ENCODE peak calls at places on chromosomes 13 and 19, in six cellular contexts. W is neuronal stem cell, N is mesenchymal stem cell, C is H1, O is IMR-90, Y is trophoblast cell. H is an unnamed sample.

GRCh38 chr13:49908637-49909036 is 27.5 kb downstream of the SPRYD7 start:
- DNase-seq in Y (peak; percentile 33), W (no peak), C (no peak), N (no peak), O (no peak), H (peak; percentile 29)

GRCh38 chr13:43085545-43085944 is 62.2 kb downstream of the DNAJC15 start:
- DNase-seq in N (peak; percentile 52), W (no peak), C (no peak), Y (peak; percentile 56), O (peak; percentile 61), H (no peak)

GRCh38 chr19:1302534-1303239 is 17.0 kb downstream of the EFNA2 start:
- DNase-seq in N (no peak), C (no peak), O (no peak), Y (no peak), W (peak; percentile 70), H (no peak)

GRCh38 chr19:50493171-50493570 is 16.5 kb upstream of the GARIN5A start:
- DNase-seq in O (no peak), C (no peak), W (no peak), N (no peak), Y (no peak), H (no peak)

GRCh38 chr13:27450921-27451461 is 627 bp upstream of the MTIF3 start:
- DNase-seq in Y (peak; percentile 71), W (peak; percentile 5), O (peak; percentile 47), N (peak; percentile 76), C (no peak), H (no peak)

GRCh38 chr13:44755872-44756271 is 179.7 kb upstream of the TSC22D1 start:
- DNase-seq in C (no peak), W (no peak), N (peak; percentile 28), O (peak; percentile 56), Y (peak; percentile 32), H (no peak)

GRCh38 chr19:42433503-42434260 is 6.5 kb upstream of the LIPE start:
- DNase-seq in C (no peak), Y (peak; percentile 80), O (peak; percentile 14), W (peak; percentile 78), N (peak; percentile 50), H (peak; percentile 78)

GRCh38 chr13:30148171-30148754 is 159.1 kb downstream of the KATNAL1 start:
- DNase-seq in N (no peak), C (no peak), O (no peak), W (no peak), Y (no peak), H (no peak)

GRCh38 chr13:72599148-72599743 is 128.2 kb downstream of the MZT1 start:
- DNase-seq in W (no peak), N (no peak), C (no peak), O (no peak), Y (no peak), H (no peak)

GRCh38 chr19:4374451-4375163 is 25.7 kb downstream of the SH3GL1 start:
- DNase-seq in W (no peak), C (no peak), N (peak; percentile 91), Y (peak; percentile 94), O (peak; percentile 87), H (peak; percentile 59)

GRCh38 chr19:15280915-15281683 is 48.9 kb upstream of the EPHX3 start:
- DNase-seq in W (peak; percentile 81), N (peak; percentile 88), O (peak; percentile 89), Y (peak; percentile 99), C (no peak), H (no peak)

GRCh38 chr19:33207040-33207620 is 13.0 kb downstream of the LRP3 start:
- DNase-seq in C (no peak), N (no peak), Y (no peak), O (no peak), W (no peak), H (no peak)

GRCh38 chr13:28744091-28744536 is 25.3 kb upstream of the SLC46A3 start:
- DNase-seq in O (peak; percentile 80), Y (peak; percentile 88), W (no peak), C (no peak), N (peak; percentile 80), H (peak; percentile 58)

GRCh38 chr19:5298502-5298901 is 42.1 kb downstream of the PTPRS start:
- DNase-seq in N (no peak), W (no peak), O (no peak), C (no peak), Y (peak; percentile 36), H (no peak)

GRCh38 chr19:36837902-36838783 is at the start of gene ZNF790:
- DNase-seq in N (peak; percentile 96), C (no peak), O (peak; percentile 89), Y (peak; percentile 94), W (peak; percentile 90), H (peak; percentile 90)

GRCh38 chr19:14477417-14478112 is 2.4 kb upstream of the PTGER1 start:
- DNase-seq in N (no peak), W (no peak), Y (no peak), C (no peak), O (no peak), H (no peak)

GRCh38 chr13:113499936-113500335 is 9.4 kb upstream of the DCUN1D2 start:
- DNase-seq in C (no peak), N (peak; percentile 9), W (no peak), Y (no peak), O (peak; percentile 82), H (no peak)

GRCh38 chr13:110347535-110348308 is 40.6 kb downstream of the COL4A2 start:
- DNase-seq in W (no peak), N (peak; percentile 93), Y (peak; percentile 98), O (peak; percentile 90), C (no peak), H (no peak)

GRCh38 chr13:93721483-93721882 is 494.9 kb downstream of the GPC6 start:
- DNase-seq in C (no peak), Y (no peak), N (no peak), O (no peak), W (no peak), H (no peak)

GRCh38 chr13:84430015-84430414 is 547.7 kb upstream of the SLITRK1 start:
- DNase-seq in C (no peak), W (no peak), Y (peak; percentile 33), N (no peak), O (peak; percentile 40), H (no peak)

GRCh38 chr13:23866420-23867026 is 22.7 kb downstream of the MIPEP start:
- DNase-seq in W (no peak), Y (no peak), C (no peak), N (peak; percentile 5), O (peak; percentile 15), H (no peak)

GRCh38 chr19:33445752-33446070 is 72.2 kb downstream of the CEBPG start:
- DNase-seq in W (no peak), Y (no peak), N (no peak), O (no peak), C (no peak), H (no peak)

GRCh38 chr13:32408296-32408998 is 19.5 kb downstream of the N4BP2L1 start:
- DNase-seq in C (no peak), O (no peak), Y (no peak), N (no peak), W (no peak), H (no peak)

GRCh38 chr19:18857223-18857622 is 25.5 kb downstream of the UPF1 start:
- DNase-seq in N (no peak), O (no peak), W (no peak), Y (no peak), C (no peak), H (no peak)

GRCh38 chr13:60138674-60139073 is 25.1 kb downstream of the DIAPH3 start:
- DNase-seq in W (no peak), C (no peak), O (no peak), Y (peak; percentile 29), N (no peak), H (no peak)

GRCh38 chr13:100523437-100523836 is 65.2 kb downstream of the GGACT start:
- DNase-seq in N (no peak), O (no peak), C (no peak), W (no peak), Y (no peak), H (no peak)

GRCh38 chr19:46654621-46655152 is 6.3 kb downstream of the DACT3 start:
- DNase-seq in N (no peak), C (no peak), W (peak; percentile 38), O (no peak), Y (no peak), H (no peak)

DNA sequence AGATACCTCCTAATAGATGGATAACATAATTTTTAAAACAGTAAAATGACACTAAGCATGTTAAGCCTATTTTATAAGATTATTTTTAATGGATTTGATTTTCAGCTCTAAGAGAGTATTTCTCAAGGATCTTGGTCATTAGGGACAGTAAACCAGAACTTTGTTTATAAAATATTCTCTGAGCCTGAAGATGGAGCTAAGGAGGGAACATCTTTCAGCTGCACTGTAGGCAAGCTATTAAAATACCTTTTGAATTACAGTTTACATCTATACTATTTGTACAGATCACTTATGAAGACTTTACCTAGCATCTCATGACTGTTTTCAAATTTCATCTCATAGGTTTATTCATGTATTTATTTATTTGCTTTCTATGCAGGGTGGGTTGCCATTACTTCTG is 345.3 kb downstream of the MYO16 start:
- DNase-seq in C (no peak), N (peak; percentile 6), W (no peak), Y (no peak), O (no peak), H (no peak)
- H4K91ac ChIP-seq in C (no peak overlapping the region), N (no peak overlapping the region), W (no peak overlapping the region), Y (no peak overlapping the region), O (no peak overlapping the region), H (no peak overlapping the region)

GRCh38 chr13:62760724-62761123 is 1345.1 kb upstream of the PCDH20 start:
- DNase-seq in N (no peak), O (no peak), C (no peak), Y (no peak), W (no peak), H (no peak)
- H3K4me2 ChIP-seq in N (no peak overlapping the region), O (no peak overlapping the region), C (no peak overlapping the region), Y (no peak overlapping the region), W (no peak overlapping the region), H (no peak overlapping the region)

DNA sequence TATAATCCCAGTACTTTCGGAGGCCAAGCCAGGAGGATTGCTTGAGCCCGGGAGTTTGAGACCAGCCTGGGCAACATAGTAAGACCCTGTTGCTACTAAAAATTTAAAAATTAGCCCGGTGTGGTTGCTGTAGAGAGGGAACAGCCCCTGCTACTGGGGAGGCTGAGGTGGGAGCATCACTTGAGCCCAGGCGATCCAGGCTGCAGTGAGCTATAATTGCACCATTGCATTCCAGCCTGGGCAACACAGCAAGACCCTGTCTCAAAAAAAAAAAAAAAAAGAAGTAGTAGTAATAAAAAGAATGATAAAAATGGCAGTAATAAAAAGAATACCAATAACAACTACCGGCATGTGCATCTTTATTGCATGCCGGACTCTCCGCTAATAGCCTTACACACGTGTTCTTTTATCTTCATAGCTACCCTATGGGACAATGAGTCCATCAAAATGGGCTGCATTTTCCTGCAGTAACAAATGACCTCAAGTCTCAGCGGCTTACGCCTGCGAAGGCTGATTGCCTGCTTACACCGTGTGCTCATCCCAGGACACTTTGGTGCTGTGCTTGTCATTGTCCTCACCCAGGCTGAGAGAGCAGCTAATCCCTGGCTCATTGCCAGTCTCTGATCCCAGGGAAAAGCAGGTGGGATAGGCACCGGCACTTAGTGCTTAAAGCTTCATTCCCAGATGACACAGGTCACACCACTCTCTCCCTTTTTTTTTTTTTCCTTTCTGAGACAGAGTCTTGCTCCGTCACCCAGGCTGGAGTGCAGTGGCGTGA is 14.4 kb upstream of the SYCN start:
- DNase-seq in O (no peak), W (no peak), Y (no peak), C (no peak), N (no peak), H (no peak)
- H4K91ac ChIP-seq in O (no peak overlapping the region), W (no peak overlapping the region), Y (no peak overlapping the region), C (no peak overlapping the region), N (no peak overlapping the region), H (no peak overlapping the region)

DNA sequence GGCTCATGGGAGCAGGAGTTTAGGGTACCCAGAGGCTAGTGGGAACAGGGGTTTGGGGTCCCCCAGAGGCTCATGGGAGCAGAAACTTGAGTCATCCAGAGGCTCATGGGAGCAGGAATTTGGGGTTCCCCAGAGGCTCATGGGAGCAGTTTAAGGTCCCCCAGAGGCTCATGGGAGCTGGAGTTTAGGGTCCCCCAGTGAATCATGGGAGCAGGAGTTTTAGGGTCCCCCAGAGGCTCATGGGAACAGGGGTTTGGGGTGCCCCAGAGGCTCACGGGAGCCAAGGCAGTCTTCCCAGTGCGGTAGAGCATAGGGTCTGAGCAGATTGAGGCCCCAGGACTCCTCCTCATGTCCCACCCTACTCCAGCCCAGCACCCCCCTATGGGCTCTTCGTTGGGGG is 8.6 kb upstream of the FLT3LG start:
- DNase-seq in C (no peak), Y (no peak), O (no peak), W (no peak), N (no peak), H (no peak)
- H3K4me2 ChIP-seq in C (no peak overlapping the region), Y (no peak overlapping the region), O (no peak overlapping the region), W (no peak overlapping the region), N (no peak overlapping the region), H (no peak overlapping the region)

H was measured in H9.